ENCODE peak calls at places on chromosome 5, in four cellular contexts. One of them, this sample, is unnamed.

GRCh38 chr5:103433216-103433615 is 129.4 kb downstream of the NUDT12 start:
- DNase-seq in GM20000: no peak
- DNase-seq in GM19239: no peak
- DNase-seq in AG10803: peak; percentile 35
- DNase-seq in this sample: no peak

GRCh38 chr5:6849569-6849968 is 136.3 kb downstream of the TENT4A start:
- DNase-seq in GM20000: no peak
- DNase-seq in GM19239: no peak
- DNase-seq in AG10803: no peak
- DNase-seq in this sample: no peak

GRCh38 chr5:178081571-178082244 is 31.6 kb upstream of the N4BP3 start:
- DNase-seq in GM20000: no peak
- DNase-seq in GM19239: no peak
- DNase-seq in AG10803: no peak
- DNase-seq in this sample: no peak

GRCh38 chr5:151772029-151772867 is 494 bp downstream of the G3BP1 start:
- DNase-seq in GM20000: peak; percentile 33
- DNase-seq in GM19239: no peak
- DNase-seq in AG10803: no peak
- DNase-seq in this sample: no peak

GRCh38 chr5:170737591-170737990 is 45.9 kb upstream of the GABRP start:
- DNase-seq in GM20000: no peak
- DNase-seq in GM19239: no peak
- DNase-seq in AG10803: no peak
- DNase-seq in this sample: no peak

GRCh38 chr5:139845846-139846681 is 50.5 kb downstream of the PSD2 start:
- DNase-seq in GM20000: no peak
- DNase-seq in GM19239: no peak
- DNase-seq in AG10803: no peak
- DNase-seq in this sample: no peak

GRCh38 chr5:133827001-133827400 is 141.4 kb downstream of the C5orf15 start:
- DNase-seq in GM20000: no peak
- DNase-seq in GM19239: no peak
- DNase-seq in AG10803: no peak
- DNase-seq in this sample: no peak

GRCh38 chr5:57566914-57567313 is 84.3 kb upstream of the ACTBL2 start:
- DNase-seq in GM20000: no peak
- DNase-seq in GM19239: no peak
- DNase-seq in AG10803: peak; percentile 36
- DNase-seq in this sample: no peak

GRCh38 chr5:160001457-160001856 is 7.5 kb upstream of the TTC1 start:
- DNase-seq in GM20000: no peak
- DNase-seq in GM19239: no peak
- DNase-seq in AG10803: no peak
- DNase-seq in this sample: no peak

GRCh38 chr5:171773106-171773505 is 12.5 kb upstream of the SMIM23 start:
- DNase-seq in GM20000: no peak
- DNase-seq in GM19239: no peak
- DNase-seq in AG10803: no peak
- DNase-seq in this sample: no peak

GRCh38 chr5:108141676-108142075 is 240.2 kb downstream of the FBXL17 start:
- DNase-seq in GM20000: peak; percentile 5
- DNase-seq in GM19239: no peak
- DNase-seq in AG10803: no peak
- DNase-seq in this sample: peak; percentile 12

GRCh38 chr5:131245948-131246347 is 17.9 kb upstream of the CDC42SE2 start:
- DNase-seq in GM20000: no peak
- DNase-seq in GM19239: no peak
- DNase-seq in AG10803: no peak
- DNase-seq in this sample: no peak

GRCh38 chr5:111116550-111116949 is 24.4 kb downstream of the WDR36 start:
- DNase-seq in GM20000: no peak
- DNase-seq in GM19239: no peak
- DNase-seq in AG10803: no peak
- DNase-seq in this sample: no peak

GRCh38 chr5:159548517-159548916 is 218.2 kb upstream of the IL12B start:
- DNase-seq in GM20000: no peak
- DNase-seq in GM19239: no peak
- DNase-seq in AG10803: peak; percentile 69
- DNase-seq in this sample: no peak

GRCh38 chr5:142843029-142843905 is 73.1 kb downstream of the ARHGAP26 start:
- DNase-seq in GM20000: no peak
- DNase-seq in GM19239: no peak
- DNase-seq in AG10803: peak; percentile 26
- DNase-seq in this sample: no peak

GRCh38 chr5:150322202-150322601 is 19.5 kb upstream of the ARSI start:
- DNase-seq in GM20000: no peak
- DNase-seq in GM19239: no peak
- DNase-seq in AG10803: peak; percentile 44
- DNase-seq in this sample: no peak

GRCh38 chr5:79785983-79786382 is 96.3 kb downstream of the CMYA5 start:
- DNase-seq in GM20000: no peak
- DNase-seq in GM19239: no peak
- DNase-seq in AG10803: no peak
- DNase-seq in this sample: no peak

GRCh38 chr5:65832603-65833228 is 93.7 kb upstream of the ERBIN start:
- DNase-seq in GM20000: no peak
- DNase-seq in GM19239: no peak
- DNase-seq in AG10803: no peak
- DNase-seq in this sample: no peak

GRCh38 chr5:179420476-179420875 is 75.2 kb upstream of the ADAMTS2 start:
- DNase-seq in GM20000: no peak
- DNase-seq in GM19239: no peak
- DNase-seq in AG10803: no peak
- DNase-seq in this sample: no peak